ENCODE peak calls at places on chromosomes 3 and 15, in seven cellular contexts. T is COR-L47, L is aorta, J is T follicular helper cell, F is glutamatergic neuron, K is caudate nucleus, Z is omental fat pad. V is an unnamed sample.

GRCh38 chr3:55556622-55557531 is 69.8 kb upstream of the WNT5A start:
- DNase-seq in T (no peak), L (no peak), J (no peak), F (no peak), K (no peak), Z (no peak), V (no peak)

GRCh38 chr3:167251678-167252077 is 128.4 kb downstream of the ZBBX start:
- DNase-seq in T (no peak), L (no peak), J (no peak), F (no peak), K (no peak), Z (no peak), V (no peak)

GRCh38 chr3:159775372-159775961 is 213.2 kb upstream of the IL12A start:
- DNase-seq in T (peak; percentile 95), L (peak; percentile 79), J (no peak), F (no peak), K (peak; percentile 81), Z (no peak), V (no peak)

GRCh38 chr3:8741581-8742355 is 8.2 kb downstream of the CAV3 start:
- DNase-seq in T (no peak), L (no peak), J (no peak), F (no peak), K (no peak), Z (no peak), V (no peak)

GRCh38 chr15:53978248-53978906 is at the start of gene UNC13C:
- DNase-seq in T (peak; percentile 14), L (peak; percentile 55), J (no peak), F (peak; percentile 73), K (peak; percentile 19), Z (no peak), V (no peak)

GRCh38 chr3:22016197-22016596 is 265.2 kb upstream of the ZNF385D start:
- DNase-seq in T (no peak), L (no peak), J (no peak), F (no peak), K (no peak), Z (no peak), V (no peak)

GRCh38 chr3:136891934-136892855 is 30.2 kb downstream of the NCK1 start:
- DNase-seq in T (no peak), L (no peak), J (no peak), F (no peak), K (no peak), Z (no peak), V (no peak)

GRCh38 chr3:42749753-42750231 is 23.3 kb downstream of the CCDC13 start:
- DNase-seq in T (no peak), L (no peak), J (no peak), F (peak; percentile 30), K (peak; percentile 39), Z (no peak), V (no peak)

GRCh38 chr3:11591401-11592266 is 52.1 kb downstream of the VGLL4 start:
- DNase-seq in T (no peak), L (peak; percentile 76), J (no peak), F (no peak), K (peak; percentile 66), Z (no peak), V (no peak)

GRCh38 chr15:41777421-41777973 is 3.2 kb downstream of the MAPKBP1 start:
- DNase-seq in T (no peak), L (no peak), J (no peak), F (no peak), K (no peak), Z (no peak), V (no peak)

GRCh38 chr3:157119369-157119951 is 40.5 kb downstream of the CCNL1 start:
- DNase-seq in T (no peak), L (no peak), J (no peak), F (no peak), K (no peak), Z (no peak), V (no peak)

GRCh38 chr15:28900041-28900891 is 14.5 kb downstream of the APBA2 start:
- DNase-seq in T (no peak), L (no peak), J (no peak), F (no peak), K (no peak), Z (no peak), V (no peak)

GRCh38 chr3:12508316-12508715 is 24.0 kb downstream of the TSEN2 start:
- DNase-seq in T (no peak), L (peak; percentile 61), J (no peak), F (peak; percentile 32), K (no peak), Z (peak; percentile 30), V (no peak)

GRCh38 chr3:53703630-53704362 is 142.4 kb downstream of the CHDH start:
- DNase-seq in T (no peak), L (no peak), J (no peak), F (no peak), K (no peak), Z (no peak), V (no peak)

GRCh38 chr15:31365655-31366127 is 39.1 kb downstream of the KLF13 start:
- DNase-seq in T (peak; percentile 73), L (peak; percentile 91), J (peak; percentile 62), F (peak; percentile 79), K (peak; percentile 77), Z (peak; percentile 58), V (peak; percentile 80)

GRCh38 chr3:107664614-107665013 is 141.9 kb downstream of the BBX start:
- DNase-seq in T (no peak), L (no peak), J (no peak), F (no peak), K (no peak), Z (no peak), V (no peak)

GRCh38 chr15:98920091-98920880 is 87.3 kb downstream of the PGPEP1L start:
- DNase-seq in T (no peak), L (no peak), J (no peak), F (no peak), K (no peak), Z (no peak), V (no peak)

GRCh38 chr3:87856126-87856525 is 202.7 kb downstream of the CGGBP1 start:
- DNase-seq in T (no peak), L (no peak), J (no peak), F (no peak), K (no peak), Z (no peak), V (no peak)

GRCh38 chr3:74630602-74631001 is 16.1 kb upstream of the CNTN3 start:
- DNase-seq in T (no peak), L (no peak), J (no peak), F (no peak), K (no peak), Z (no peak), V (no peak)

GRCh38 chr15:94744080-94744793 is 512.9 kb downstream of the MCTP2 start:
- DNase-seq in T (no peak), L (no peak), J (no peak), F (no peak), K (no peak), Z (no peak), V (no peak)

GRCh38 chr3:161576733-161577510 is 80.3 kb downstream of the OTOL1 start:
- DNase-seq in T (peak; percentile 74), L (no peak), J (no peak), F (no peak), K (no peak), Z (no peak), V (no peak)

GRCh38 chr15:64634576-64635485 is 140.6 kb downstream of the RBPMS2 start:
- DNase-seq in T (peak; percentile 21), L (no peak), J (no peak), F (peak; percentile 40), K (no peak), Z (no peak), V (no peak)

GRCh38 chr3:61371123-61371522 is 119.9 kb upstream of the FHIT start:
- DNase-seq in T (no peak), L (no peak), J (no peak), F (peak; percentile 48), K (no peak), Z (no peak), V (no peak)

GRCh38 chr3:145006291-145006690 is 1034.7 kb downstream of the DIPK2A start:
- DNase-seq in T (no peak), L (no peak), J (no peak), F (no peak), K (no peak), Z (no peak), V (no peak)

GRCh38 chr15:82044373-82045178 is 1.2 kb downstream of the MEX3B start:
- DNase-seq in T (peak; percentile 18), L (peak; percentile 65), J (peak; percentile 15), F (peak; percentile 76), K (peak; percentile 35), Z (no peak), V (peak; percentile 18)

GRCh38 chr3:161695811-161696210 is 199.2 kb downstream of the OTOL1 start:
- DNase-seq in T (no peak), L (no peak), J (no peak), F (no peak), K (no peak), Z (no peak), V (no peak)

GRCh38 chr15:80468776-80469175 is 64.6 kb downstream of the ARNT2 start:
- DNase-seq in T (no peak), L (no peak), J (no peak), F (no peak), K (no peak), Z (no peak), V (no peak)

GRCh38 chr3:159941043-159941994 is 47.3 kb upstream of the IL12A start:
- DNase-seq in T (no peak), L (no peak), J (no peak), F (no peak), K (no peak), Z (no peak), V (no peak)

GRCh38 chr15:45414215-45414885 is 36.0 kb upstream of the GATM start:
- DNase-seq in T (no peak), L (no peak), J (no peak), F (no peak), K (no peak), Z (no peak), V (no peak)

GRCh38 chr3:53846851-53847155 is 435 bp downstream of the IL17RB start:
- DNase-seq in T (no peak), L (no peak), J (no peak), F (no peak), K (no peak), Z (no peak), V (no peak)

GRCh38 chr15:77526582-77527163 is 106.0 kb downstream of the HMG20A start:
- DNase-seq in T (no peak), L (peak; percentile 27), J (no peak), F (no peak), K (no peak), Z (no peak), V (no peak)

GRCh38 chr3:9377981-9378380 is 15.1 kb downstream of the THUMPD3 start:
- DNase-seq in T (no peak), L (no peak), J (no peak), F (no peak), K (no peak), Z (no peak), V (no peak)

GRCh38 chr3:94412966-94413720 is 350.3 kb downstream of the NSUN3 start:
- DNase-seq in T (no peak), L (no peak), J (no peak), F (no peak), K (no peak), Z (no peak), V (no peak)

GRCh38 chr3:191030491-191030890 is 168.0 kb upstream of the GMNC start:
- DNase-seq in T (no peak), L (no peak), J (no peak), F (no peak), K (no peak), Z (no peak), V (no peak)

GRCh38 chr3:166785851-166786250 is 594.2 kb downstream of the ZBBX start:
- DNase-seq in T (no peak), L (no peak), J (no peak), F (no peak), K (no peak), Z (no peak), V (no peak)

GRCh38 chr3:100073555-100074307 is 40.6 kb downstream of the FILIP1L start:
- DNase-seq in T (no peak), L (no peak), J (no peak), F (peak; percentile 59), K (no peak), Z (no peak), V (no peak)

GRCh38 chr3:64267774-64268604 is 42.7 kb upstream of the PRICKLE2 start:
- DNase-seq in T (no peak), L (peak; percentile 76), J (no peak), F (peak; percentile 48), K (peak; percentile 45), Z (no peak), V (no peak)

V was measured in T-cell.